ENCODE peak calls at places on chromosomes 3 and 15, in eight cellular contexts. One of them, this sample, is unnamed.

GRCh38 chr15:69929905-69930630 is 167.6 kb downstream of the TLE3 start:
- DNase-seq in NCI-H2171 treated with DMSO at 0.1 percent for 48 hours: no peak
- DNase-seq in CD8-positive, alpha-beta memory T cell: no peak
- DNase-seq in iris pigment epithelial cell: no peak
- DNase-seq in GM12892: no peak
- DNase-seq in stimulated activated CD4-positive, alpha-beta T cell treated with anti-CD3 and anti-CD28 coated beads, Interleukin-2, amount 100 ng/mL, for 48 hours: no peak
- DNase-seq in activated T-cell treated with anti-CD3 and anti-CD28 coated beads, Interleukin-2, amount 50 U/mL, for 1 hour: no peak
- DNase-seq in SW480: no peak
- DNase-seq in this sample: no peak

GRCh38 chr3:82999777-83000176 is 1238.3 kb upstream of the GBE1 start:
- DNase-seq in iris pigment epithelial cell: no peak
- DNase-seq in CD8-positive, alpha-beta memory T cell: no peak
- DNase-seq in GM12892: no peak
- DNase-seq in NCI-H2171 treated with DMSO at 0.1 percent for 48 hours: no peak
- DNase-seq in activated T-cell treated with anti-CD3 and anti-CD28 coated beads, Interleukin-2, amount 50 U/mL, for 1 hour: no peak
- DNase-seq in SW480: no peak
- DNase-seq in stimulated activated CD4-positive, alpha-beta T cell treated with anti-CD3 and anti-CD28 coated beads, Interleukin-2, amount 100 ng/mL, for 48 hours: no peak
- DNase-seq in this sample: no peak

GRCh38 chr15:59294961-59295741 is 77.5 kb downstream of the MYO1E start:
- DNase-seq in stimulated activated CD4-positive, alpha-beta T cell treated with anti-CD3 and anti-CD28 coated beads, Interleukin-2, amount 100 ng/mL, for 48 hours: no peak
- DNase-seq in GM12892: no peak
- DNase-seq in SW480: no peak
- DNase-seq in CD8-positive, alpha-beta memory T cell: no peak
- DNase-seq in activated T-cell treated with anti-CD3 and anti-CD28 coated beads, Interleukin-2, amount 50 U/mL, for 1 hour: no peak
- DNase-seq in iris pigment epithelial cell: peak
- DNase-seq in NCI-H2171 treated with DMSO at 0.1 percent for 48 hours: peak
- DNase-seq in this sample: no peak

GRCh38 chr15:73906346-73907017 is 19.8 kb upstream of the LOXL1 start:
- DNase-seq in SW480: no peak
- DNase-seq in activated T-cell treated with anti-CD3 and anti-CD28 coated beads, Interleukin-2, amount 50 U/mL, for 1 hour: no peak
- DNase-seq in iris pigment epithelial cell: peak
- DNase-seq in GM12892: no peak
- DNase-seq in stimulated activated CD4-positive, alpha-beta T cell treated with anti-CD3 and anti-CD28 coated beads, Interleukin-2, amount 100 ng/mL, for 48 hours: no peak
- DNase-seq in CD8-positive, alpha-beta memory T cell: no peak
- DNase-seq in NCI-H2171 treated with DMSO at 0.1 percent for 48 hours: no peak
- DNase-seq in this sample: no peak

GRCh38 chr3:115659861-115660260 is 36.6 kb downstream of the GAP43 start:
- DNase-seq in CD8-positive, alpha-beta memory T cell: no peak
- DNase-seq in SW480: no peak
- DNase-seq in iris pigment epithelial cell: peak
- DNase-seq in GM12892: no peak
- DNase-seq in NCI-H2171 treated with DMSO at 0.1 percent for 48 hours: no peak
- DNase-seq in stimulated activated CD4-positive, alpha-beta T cell treated with anti-CD3 and anti-CD28 coated beads, Interleukin-2, amount 100 ng/mL, for 48 hours: no peak
- DNase-seq in activated T-cell treated with anti-CD3 and anti-CD28 coated beads, Interleukin-2, amount 50 U/mL, for 1 hour: no peak
- DNase-seq in this sample: no peak

GRCh38 chr15:36499751-36500389 is 79.6 kb upstream of the CDIN1 start:
- DNase-seq in activated T-cell treated with anti-CD3 and anti-CD28 coated beads, Interleukin-2, amount 50 U/mL, for 1 hour: no peak
- DNase-seq in NCI-H2171 treated with DMSO at 0.1 percent for 48 hours: peak
- DNase-seq in stimulated activated CD4-positive, alpha-beta T cell treated with anti-CD3 and anti-CD28 coated beads, Interleukin-2, amount 100 ng/mL, for 48 hours: no peak
- DNase-seq in SW480: no peak
- DNase-seq in GM12892: no peak
- DNase-seq in iris pigment epithelial cell: peak
- DNase-seq in CD8-positive, alpha-beta memory T cell: no peak
- DNase-seq in this sample: no peak

GRCh38 chr3:124885466-124886167 is 1.5 kb downstream of the ITGB5 start:
- DNase-seq in NCI-H2171 treated with DMSO at 0.1 percent for 48 hours: no peak
- DNase-seq in CD8-positive, alpha-beta memory T cell: no peak
- DNase-seq in activated T-cell treated with anti-CD3 and anti-CD28 coated beads, Interleukin-2, amount 50 U/mL, for 1 hour: no peak
- DNase-seq in stimulated activated CD4-positive, alpha-beta T cell treated with anti-CD3 and anti-CD28 coated beads, Interleukin-2, amount 100 ng/mL, for 48 hours: no peak
- DNase-seq in iris pigment epithelial cell: peak
- DNase-seq in SW480: peak
- DNase-seq in GM12892: no peak
- DNase-seq in this sample: no peak

GRCh38 chr3:39362177-39362576 is 21.0 kb upstream of the SLC25A38 start:
- DNase-seq in NCI-H2171 treated with DMSO at 0.1 percent for 48 hours: no peak
- DNase-seq in GM12892: no peak
- DNase-seq in stimulated activated CD4-positive, alpha-beta T cell treated with anti-CD3 and anti-CD28 coated beads, Interleukin-2, amount 100 ng/mL, for 48 hours: no peak
- DNase-seq in CD8-positive, alpha-beta memory T cell: no peak
- DNase-seq in iris pigment epithelial cell: no peak
- DNase-seq in SW480: no peak
- DNase-seq in activated T-cell treated with anti-CD3 and anti-CD28 coated beads, Interleukin-2, amount 50 U/mL, for 1 hour: no peak
- DNase-seq in this sample: no peak

GRCh38 chr15:57323806-57324589 is 52.3 kb upstream of the CGNL1 start:
- DNase-seq in NCI-H2171 treated with DMSO at 0.1 percent for 48 hours: peak
- DNase-seq in CD8-positive, alpha-beta memory T cell: peak
- DNase-seq in SW480: peak
- DNase-seq in activated T-cell treated with anti-CD3 and anti-CD28 coated beads, Interleukin-2, amount 50 U/mL, for 1 hour: no peak
- DNase-seq in stimulated activated CD4-positive, alpha-beta T cell treated with anti-CD3 and anti-CD28 coated beads, Interleukin-2, amount 100 ng/mL, for 48 hours: no peak
- DNase-seq in GM12892: peak
- DNase-seq in iris pigment epithelial cell: peak
- DNase-seq in this sample: no peak

GRCh38 chr15:69390575-69390974 is 23.6 kb upstream of the KIF23 start:
- DNase-seq in stimulated activated CD4-positive, alpha-beta T cell treated with anti-CD3 and anti-CD28 coated beads, Interleukin-2, amount 100 ng/mL, for 48 hours: no peak
- DNase-seq in GM12892: no peak
- DNase-seq in SW480: peak
- DNase-seq in activated T-cell treated with anti-CD3 and anti-CD28 coated beads, Interleukin-2, amount 50 U/mL, for 1 hour: no peak
- DNase-seq in iris pigment epithelial cell: peak
- DNase-seq in NCI-H2171 treated with DMSO at 0.1 percent for 48 hours: no peak
- DNase-seq in CD8-positive, alpha-beta memory T cell: no peak
- DNase-seq in this sample: no peak

GRCh38 chr3:71461749-71462483 is 121.6 kb downstream of the FOXP1 start:
- DNase-seq in SW480: no peak
- DNase-seq in stimulated activated CD4-positive, alpha-beta T cell treated with anti-CD3 and anti-CD28 coated beads, Interleukin-2, amount 100 ng/mL, for 48 hours: no peak
- DNase-seq in CD8-positive, alpha-beta memory T cell: no peak
- DNase-seq in iris pigment epithelial cell: peak
- DNase-seq in NCI-H2171 treated with DMSO at 0.1 percent for 48 hours: no peak
- DNase-seq in GM12892: no peak
- DNase-seq in activated T-cell treated with anti-CD3 and anti-CD28 coated beads, Interleukin-2, amount 50 U/mL, for 1 hour: no peak
- DNase-seq in this sample: no peak

GRCh38 chr3:16844771-16845170 is 40.0 kb upstream of the PLCL2 start:
- DNase-seq in activated T-cell treated with anti-CD3 and anti-CD28 coated beads, Interleukin-2, amount 50 U/mL, for 1 hour: no peak
- DNase-seq in stimulated activated CD4-positive, alpha-beta T cell treated with anti-CD3 and anti-CD28 coated beads, Interleukin-2, amount 100 ng/mL, for 48 hours: no peak
- DNase-seq in CD8-positive, alpha-beta memory T cell: no peak
- DNase-seq in GM12892: no peak
- DNase-seq in NCI-H2171 treated with DMSO at 0.1 percent for 48 hours: no peak
- DNase-seq in iris pigment epithelial cell: no peak
- DNase-seq in SW480: no peak
- DNase-seq in this sample: no peak

GRCh38 chr3:58487140-58487886 is 4.6 kb upstream of the KCTD6 start:
- DNase-seq in CD8-positive, alpha-beta memory T cell: no peak
- DNase-seq in NCI-H2171 treated with DMSO at 0.1 percent for 48 hours: no peak
- DNase-seq in SW480: peak
- DNase-seq in activated T-cell treated with anti-CD3 and anti-CD28 coated beads, Interleukin-2, amount 50 U/mL, for 1 hour: no peak
- DNase-seq in GM12892: no peak
- DNase-seq in stimulated activated CD4-positive, alpha-beta T cell treated with anti-CD3 and anti-CD28 coated beads, Interleukin-2, amount 100 ng/mL, for 48 hours: no peak
- DNase-seq in iris pigment epithelial cell: peak
- DNase-seq in this sample: no peak

GRCh38 chr15:31108836-31109235 is 7.3 kb upstream of the TRPM1 start:
- DNase-seq in CD8-positive, alpha-beta memory T cell: no peak
- DNase-seq in iris pigment epithelial cell: peak
- DNase-seq in GM12892: no peak
- DNase-seq in activated T-cell treated with anti-CD3 and anti-CD28 coated beads, Interleukin-2, amount 50 U/mL, for 1 hour: no peak
- DNase-seq in SW480: no peak
- DNase-seq in NCI-H2171 treated with DMSO at 0.1 percent for 48 hours: no peak
- DNase-seq in stimulated activated CD4-positive, alpha-beta T cell treated with anti-CD3 and anti-CD28 coated beads, Interleukin-2, amount 100 ng/mL, for 48 hours: no peak
- DNase-seq in this sample: no peak

GRCh38 chr3:52108302-52109232 is 45.7 kb downstream of the POC1A start:
- DNase-seq in stimulated activated CD4-positive, alpha-beta T cell treated with anti-CD3 and anti-CD28 coated beads, Interleukin-2, amount 100 ng/mL, for 48 hours: no peak
- DNase-seq in CD8-positive, alpha-beta memory T cell: no peak
- DNase-seq in iris pigment epithelial cell: no peak
- DNase-seq in activated T-cell treated with anti-CD3 and anti-CD28 coated beads, Interleukin-2, amount 50 U/mL, for 1 hour: no peak
- DNase-seq in GM12892: no peak
- DNase-seq in SW480: no peak
- DNase-seq in NCI-H2171 treated with DMSO at 0.1 percent for 48 hours: no peak
- DNase-seq in this sample: peak

GRCh38 chr3:131402391-131403039 is 20.9 kb downstream of the NUDT16 start:
- DNase-seq in iris pigment epithelial cell: peak
- DNase-seq in activated T-cell treated with anti-CD3 and anti-CD28 coated beads, Interleukin-2, amount 50 U/mL, for 1 hour: no peak
- DNase-seq in SW480: no peak
- DNase-seq in NCI-H2171 treated with DMSO at 0.1 percent for 48 hours: peak
- DNase-seq in CD8-positive, alpha-beta memory T cell: no peak
- DNase-seq in GM12892: no peak
- DNase-seq in stimulated activated CD4-positive, alpha-beta T cell treated with anti-CD3 and anti-CD28 coated beads, Interleukin-2, amount 100 ng/mL, for 48 hours: no peak
- DNase-seq in this sample: no peak

GRCh38 chr3:46986055-46986730 is 6.7 kb downstream of the NBEAL2 start:
- DNase-seq in NCI-H2171 treated with DMSO at 0.1 percent for 48 hours: no peak
- DNase-seq in CD8-positive, alpha-beta memory T cell: no peak
- DNase-seq in GM12892: no peak
- DNase-seq in SW480: no peak
- DNase-seq in activated T-cell treated with anti-CD3 and anti-CD28 coated beads, Interleukin-2, amount 50 U/mL, for 1 hour: no peak
- DNase-seq in iris pigment epithelial cell: no peak
- DNase-seq in stimulated activated CD4-positive, alpha-beta T cell treated with anti-CD3 and anti-CD28 coated beads, Interleukin-2, amount 100 ng/mL, for 48 hours: no peak
- DNase-seq in this sample: no peak